ENCODE peak calls at places on chromosomes 7 and 10, in ten cellular contexts. M is GM12878, Q is HepG2, J is suprapubic skin, A is HCT116, X is H1, F is spleen, I is GM23338, V is sigmoid colon, K is transverse colon. N is an unnamed sample.

GRCh38 chr7:1761097-1761496 is 91.0 kb downstream of the ELFN1 start:
- DNase-seq in M (no peak), Q (no peak), J (no peak), A (no peak), X (no peak), F (peak; percentile 36), I (no peak), V (no peak), K (no peak), N (no peak)

GRCh38 chr7:105866124-105866801 is 10.1 kb downstream of the ATXN7L1 start:
- DNase-seq in M (no peak), Q (no peak), J (no peak), A (no peak), X (no peak), F (no peak), I (no peak), V (no peak), K (no peak), N (no peak)

GRCh38 chr10:32865170-32865569 is 92.9 kb downstream of the ITGB1 start:
- DNase-seq in M (no peak), Q (no peak), J (no peak), A (no peak), X (no peak), F (no peak), I (no peak), V (no peak), K (no peak), N (no peak)

GRCh38 chr10:124043310-124044142 is 49.9 kb downstream of the CHST15 start:
- DNase-seq in M (peak; percentile 40), Q (peak; percentile 97), J (no peak), A (no peak), X (no peak), F (peak; percentile 78), I (no peak), V (no peak), K (peak; percentile 32), N (no peak)

GRCh38 chr7:6705959-6706665 is 635 bp downstream of the ZNF12 start:
- DNase-seq in M (no peak), Q (peak; percentile 9), J (peak; percentile 69), A (no peak), X (no peak), F (peak; percentile 91), I (peak; percentile 35), V (no peak), K (peak; percentile 16), N (no peak)

GRCh38 chr10:66501356-66501755 is 424.5 kb upstream of the LRRTM3 start:
- DNase-seq in M (no peak), Q (peak; percentile 1), J (no peak), A (no peak), X (no peak), F (no peak), I (no peak), V (no peak), K (no peak), N (no peak)

GRCh38 chr7:139825666-139826290 is 3.3 kb upstream of the TBXAS1 start:
- DNase-seq in M (no peak), Q (no peak), J (no peak), A (no peak), X (no peak), F (no peak), I (no peak), V (no peak), K (no peak), N (no peak)

GRCh38 chr7:39621261-39621660 is 2.1 kb upstream of the RALA start:
- DNase-seq in M (no peak), Q (no peak), J (no peak), A (no peak), X (no peak), F (no peak), I (no peak), V (no peak), K (no peak), N (no peak)

GRCh38 chr7:133265821-133266220 is 12.9 kb downstream of the EXOC4 start:
- DNase-seq in M (no peak), Q (no peak), J (no peak), A (no peak), X (no peak), F (no peak), I (no peak), V (no peak), K (no peak), N (no peak)

GRCh38 chr10:79238606-79239005 is 108.7 kb upstream of the PPIF start:
- DNase-seq in M (no peak), Q (no peak), J (no peak), A (no peak), X (no peak), F (no peak), I (no peak), V (no peak), K (no peak), N (no peak)

DNA sequence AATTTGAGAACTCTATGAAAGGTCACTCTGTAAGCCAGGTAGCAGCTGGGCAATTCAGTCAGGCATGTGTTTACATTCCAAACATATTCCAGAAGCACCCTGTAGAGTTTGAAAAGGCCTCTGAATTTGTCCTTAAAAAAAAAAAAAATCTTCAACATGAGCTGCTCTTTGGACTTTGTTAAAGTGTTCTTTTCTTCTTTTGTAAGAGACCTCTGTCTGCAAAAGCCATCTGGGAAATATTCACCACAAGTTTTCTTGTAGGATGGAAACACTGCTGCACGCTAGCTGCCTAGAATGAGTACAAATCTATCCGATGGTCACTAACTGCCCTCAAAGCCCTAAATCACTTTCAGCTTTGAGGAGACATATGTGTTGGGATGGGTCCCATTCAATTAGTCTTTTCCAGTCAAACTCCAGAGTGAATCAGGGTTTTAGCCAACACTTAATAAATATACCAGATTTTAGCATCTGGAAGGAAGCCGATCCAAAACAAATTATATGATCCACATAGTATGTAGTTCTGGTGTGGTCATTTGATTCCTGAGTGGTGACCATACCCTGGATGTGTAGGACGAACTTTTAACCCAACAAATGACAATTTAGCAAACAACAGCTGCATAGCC is 85.9 kb downstream of the CD36 start:
- DNase-seq in M (no peak), Q (peak; percentile 13), J (no peak), A (no peak), X (no peak), F (no peak), I (peak; percentile 68), V (no peak), K (no peak), N (no peak)
- H3K27ac ChIP-seq in M (no peak overlapping the region), Q (no peak overlapping the region), J (no peak overlapping the region), A (peak overlapping the region; percentile 94), X (peak overlapping the region; percentile 11), F (no peak overlapping the region), I (peak overlapping the region; percentile 97), V (peak overlapping the region; percentile 83), K (peak overlapping the region; percentile 78), N (no peak overlapping the region)

GRCh38 chr10:985361-985760 is 2.9 kb upstream of the GTPBP4 start:
- DNase-seq in M (no peak), Q (no peak), J (no peak), A (no peak), X (no peak), F (no peak), I (no peak), V (no peak), K (no peak), N (no peak)

GRCh38 chr10:986881-987634 is 1.2 kb upstream of the GTPBP4 start:
- DNase-seq in M (no peak), Q (no peak), J (peak; percentile 58), A (no peak), X (no peak), F (no peak), I (peak; percentile 39), V (no peak), K (no peak), N (no peak)

GRCh38 chr10:987906-988666 is at the start of gene GTPBP4:
- DNase-seq in M (peak; percentile 86), Q (peak; percentile 94), J (peak; percentile 99), A (peak; percentile 94), X (peak; percentile 95), F (peak; percentile 99), I (peak; percentile 99), V (peak; percentile 99), K (peak; percentile 99), N (peak; percentile 99)

GRCh38 chr10:987635-987905 is 664 bp upstream of the GTPBP4 start:
- DNase-seq in M (no peak), Q (no peak), J (no peak), A (no peak), X (no peak), F (no peak), I (peak; percentile 63), V (no peak), K (no peak), N (no peak)

GRCh38 chr10:986137-986825 is 2.0 kb upstream of the GTPBP4 start:
- DNase-seq in M (no peak), Q (no peak), J (no peak), A (no peak), X (no peak), F (no peak), I (no peak), V (no peak), K (no peak), N (no peak)
- TF ChIP-seq POLR2AphosphoS5 in M (no peak), Q (no peak), J (peak; percentile 9), A (no peak), X (no peak), F (no peak), I (no peak), V (no peak), K (no peak), N (no peak)

GRCh38 chr10:94193466-94193924 is 169.2 kb downstream of the NOC3L start:
- DNase-seq in M (no peak), Q (no peak), J (no peak), A (no peak), X (no peak), F (no peak), I (peak; percentile 10), V (no peak), K (no peak), N (no peak)
- H3K4me3 ChIP-seq in M (no peak overlapping the region), Q (no peak overlapping the region), J (no peak overlapping the region), A (no peak overlapping the region), X (no peak overlapping the region), F (no peak overlapping the region), I (no peak overlapping the region), V (no peak overlapping the region), K (no peak overlapping the region), N (no peak overlapping the region)

GRCh38 chr7:23018747-23019146 is 4.8 kb upstream of the HYCC1 start:
- DNase-seq in M (no peak), Q (no peak), J (no peak), A (no peak), X (no peak), F (no peak), I (peak; percentile 45), V (no peak), K (no peak), N (no peak)
- H3K27ac ChIP-seq in M (no peak overlapping the region), Q (no peak overlapping the region), J (no peak overlapping the region), A (no peak overlapping the region), X (no peak overlapping the region), F (no peak overlapping the region), I (no peak overlapping the region), V (no peak overlapping the region), K (no peak overlapping the region), N (no peak overlapping the region)

GRCh38 chr10:51788270-51788669 is 88.9 kb upstream of the CSTF2T start:
- DNase-seq in M (no peak), Q (no peak), J (no peak), A (no peak), X (no peak), F (no peak), I (no peak), V (no peak), K (no peak), N (no peak)
- TF ChIP-seq POLR2AphosphoS5 in M (no peak), Q (no peak), J (no peak), A (no peak), X (no peak), F (no peak), I (no peak), V (no peak), K (no peak), N (no peak)

N was measured in prostate gland.